ENCODE peak calls at places on chromosome 11, in five cellular contexts. Y is glutamatergic neuron, M is RWPE1, V is GM13977, U is AG09319. R is an unnamed sample.

GRCh38 chr11:113806403-113806802 is 26.8 kb downstream of the CLDN25 start:
- DNase-seq in Y (peak), M (no peak), V (no peak), U (no peak), R (no peak)

GRCh38 chr11:45301537-45302246 is 15.6 kb upstream of the SYT13 start:
- DNase-seq in Y (no peak), M (no peak), V (no peak), U (no peak), R (no peak)

GRCh38 chr11:44208976-44209603 is 100.8 kb downstream of the ALX4 start:
- DNase-seq in Y (no peak), M (no peak), V (no peak), U (no peak), R (no peak)

GRCh38 chr11:33942954-33943353 is 51.1 kb upstream of the LMO2 start:
- DNase-seq in Y (no peak), M (peak), V (peak), U (peak), R (no peak)

GRCh38 chr11:121337078-121337477 is 44.5 kb downstream of the SC5D start:
- DNase-seq in Y (no peak), M (no peak), V (no peak), U (no peak), R (no peak)

GRCh38 chr11:71486320-71486719 is 33.3 kb downstream of the NADSYN1 start:
- DNase-seq in Y (no peak), M (no peak), V (no peak), U (no peak), R (no peak)

GRCh38 chr11:32325187-32325586 is 110.2 kb downstream of the WT1 start:
- DNase-seq in Y (no peak), M (no peak), V (no peak), U (no peak), R (no peak)

GRCh38 chr11:75214411-75214821 is 26.2 kb upstream of the TPBGL start:
- DNase-seq in Y (peak), M (peak), V (peak), U (peak), R (peak)

GRCh38 chr11:116866774-116867455 is 29.5 kb upstream of the APOA1 start:
- DNase-seq in Y (no peak), M (no peak), V (no peak), U (no peak), R (no peak)

GRCh38 chr11:10192036-10192435 is 102.0 kb downstream of the SBF2 start:
- DNase-seq in Y (no peak), M (no peak), V (no peak), U (no peak), R (no peak)

GRCh38 chr11:33835143-33835878 is 56.6 kb downstream of the LMO2 start:
- DNase-seq in Y (no peak), M (peak), V (no peak), U (peak), R (no peak)

GRCh38 chr11:114132427-114132826 is 72.9 kb downstream of the ZBTB16 start:
- DNase-seq in Y (no peak), M (no peak), V (no peak), U (no peak), R (no peak)

GRCh38 chr11:35012467-35013191 is 96.2 kb downstream of the PDHX start:
- DNase-seq in Y (no peak), M (no peak), V (peak), U (no peak), R (no peak)

GRCh38 chr11:88414385-88414861 is 76.9 kb upstream of the CTSC start:
- DNase-seq in Y (no peak), M (peak), V (no peak), U (no peak), R (no peak)

GRCh38 chr11:35390737-35391682 is 28.3 kb downstream of the SLC1A2 start:
- DNase-seq in Y (no peak), M (peak), V (peak), U (peak), R (no peak)

GRCh38 chr11:104772806-104773241 is 125.4 kb downstream of the CASP12 start:
- DNase-seq in Y (no peak), M (peak), V (no peak), U (peak), R (no peak)

GRCh38 chr11:84247931-84248330 is 961.8 kb upstream of the CCDC90B start:
- DNase-seq in Y (no peak), M (no peak), V (no peak), U (no peak), R (no peak)

GRCh38 chr11:15944460-15944859 is 411.9 kb downstream of the SOX6 start:
- DNase-seq in Y (no peak), M (no peak), V (no peak), U (no peak), R (no peak)

GRCh38 chr11:125494987-125495725 is 909 bp downstream of the FEZ1 start:
- DNase-seq in Y (peak), M (peak), V (peak), U (no peak), R (peak)

GRCh38 chr11:86214710-86215109 is 29.8 kb upstream of the EED start:
- DNase-seq in Y (no peak), M (no peak), V (peak), U (no peak), R (peak)

GRCh38 chr11:129739339-129739738 is 76.3 kb upstream of the TMEM45B start:
- DNase-seq in Y (no peak), M (no peak), V (no peak), U (no peak), R (no peak)

GRCh38 chr11:125950696-125951645 is 5.1 kb downstream of the VSIG10L2 start:
- DNase-seq in Y (no peak), M (no peak), V (no peak), U (no peak), R (no peak)

GRCh38 chr11:120270386-120270785 is 30.4 kb downstream of the POU2F3 start:
- DNase-seq in Y (no peak), M (no peak), V (no peak), U (no peak), R (no peak)

GRCh38 chr11:119468511-119468910 is 45.5 kb upstream of the THY1 start:
- DNase-seq in Y (no peak), M (no peak), V (no peak), U (no peak), R (no peak)

GRCh38 chr11:64762916-64763803 is 3.4 kb upstream of the PYGM start:
- DNase-seq in Y (no peak), M (no peak), V (peak), U (no peak), R (no peak)

GRCh38 chr11:61392991-61393595 is 706 bp downstream of the TMEM216 start:
- DNase-seq in Y (no peak), M (peak), V (peak), U (no peak), R (no peak)
- TF ChIP-seq CTCF in Y (no peak), M (peak), V (peak), U (peak), R (no peak)

GRCh38 chr11:47355283-47356128 is 3.0 kb upstream of the MYBPC3 start:
- DNase-seq in Y (peak), M (peak), V (no peak), U (peak), R (no peak)
- TF ChIP-seq CTCF in Y (peak), M (peak), V (peak), U (peak), R (no peak)

DNA sequence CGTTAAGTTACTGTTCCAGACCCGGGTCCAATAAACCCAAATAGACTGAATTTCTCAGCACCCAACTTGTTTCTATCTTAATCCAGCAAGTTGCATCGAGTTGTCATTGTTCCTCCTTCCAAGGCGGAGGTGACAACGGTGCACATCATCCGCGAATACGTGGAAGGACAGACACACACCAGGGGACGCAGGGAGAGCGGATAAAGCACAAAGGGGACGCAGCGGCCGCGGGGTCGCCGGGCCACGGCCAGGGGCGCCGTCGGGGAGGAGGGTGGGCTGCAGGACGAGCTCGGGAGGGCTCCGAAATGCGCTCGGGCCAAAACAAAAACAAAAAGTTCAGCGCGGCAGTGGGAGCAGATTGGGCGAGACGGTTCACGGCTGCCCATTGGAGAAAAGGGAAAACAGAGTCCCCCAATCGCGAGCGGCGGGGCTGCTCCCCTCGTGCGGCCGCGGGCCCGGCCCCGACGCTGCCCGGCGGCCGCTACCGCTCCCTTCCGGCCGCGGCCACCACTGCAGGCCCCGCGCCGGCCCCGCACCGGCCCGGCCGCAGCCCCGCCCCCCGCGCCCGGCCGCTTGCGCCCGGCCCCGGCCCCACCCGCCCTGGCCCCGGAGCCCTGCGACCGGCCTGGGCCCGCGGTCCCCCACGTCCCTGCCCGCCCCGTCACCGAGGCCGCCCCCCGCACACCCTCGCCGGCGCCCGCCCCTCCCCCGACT is 518 bp downstream of the KMT5B start:
- DNase-seq in Y (peak), M (peak), V (peak), U (peak), R (peak)
- TF ChIP-seq CTCF in Y (no peak), M (peak), V (peak), U (no peak), R (no peak)

DNA sequence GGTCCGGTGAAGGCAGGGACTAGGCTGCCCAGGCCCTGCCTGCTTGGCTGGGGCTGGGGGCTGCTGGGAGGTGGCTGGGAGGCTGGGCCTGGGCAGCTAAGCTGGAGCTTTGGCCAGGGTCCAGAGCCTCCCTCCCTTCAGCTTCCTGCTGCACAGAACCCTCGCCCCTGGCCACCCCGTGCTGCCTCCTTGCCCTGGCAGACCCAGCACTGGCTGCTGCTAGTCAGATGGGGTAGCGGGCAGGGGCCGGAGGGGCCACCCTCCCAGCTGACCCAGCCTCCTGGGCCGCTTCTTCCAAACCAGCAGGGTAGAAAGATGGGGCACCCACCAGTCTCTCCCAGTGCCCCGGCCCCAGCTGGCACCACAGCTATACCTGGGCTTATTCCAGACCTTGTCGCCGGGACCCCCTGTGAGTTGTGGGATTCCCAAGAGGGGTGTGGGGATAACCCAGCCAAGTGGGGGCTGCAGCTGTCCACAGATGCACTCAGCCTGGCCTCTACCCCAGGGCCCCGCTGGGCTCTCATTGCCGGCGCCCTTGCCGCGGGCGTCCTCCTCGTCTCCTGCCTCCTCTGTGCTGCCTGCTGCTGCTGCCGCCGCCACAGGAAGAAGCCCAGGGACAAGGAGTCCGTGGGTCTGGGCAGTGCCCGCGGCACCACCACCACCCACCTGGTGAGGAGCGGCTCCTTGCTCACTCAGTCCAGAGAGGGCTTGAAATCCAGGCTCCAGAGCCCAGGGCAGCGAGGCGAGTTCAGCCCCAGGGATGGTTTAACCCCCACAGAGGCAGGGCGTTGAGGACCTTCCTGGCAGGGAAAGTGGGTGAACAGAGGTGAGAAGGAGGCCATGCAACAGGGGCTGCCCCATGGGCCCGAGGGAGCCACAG is at the start of gene SYT8:
- DNase-seq in Y (no peak), M (no peak), V (no peak), U (no peak), R (no peak)
- TF ChIP-seq CTCF in Y (no peak), M (no peak), V (no peak), U (no peak), R (no peak)

GRCh38 chr11:76831911-76832310 is 28.8 kb upstream of the ACER3 start:
- DNase-seq in Y (no peak), M (no peak), V (no peak), U (no peak), R (no peak)
- TF ChIP-seq CTCF in Y (no peak), M (no peak), V (no peak), U (no peak), R (no peak)